ENCODE peak calls at places on chromosomes 12 and 14, in ten cellular contexts. V is neural crest cell, P is choroid plexus epithelial cell, R is OCI-LY7, B is foreskin fibroblast, F is psoas muscle, X is IMR-90, N is GM13976, I is H1, Q is activated B cell treated with CpG ODN at 0.5 μM for 24 hours. M is an unnamed sample.

GRCh38 chr12:111259231-111259630 is 109.7 kb downstream of the PHETA1 start:
- DNase-seq in V (no peak), P (no peak), R (no peak), B (no peak), F (no peak), X (no peak), N (no peak), I (no peak), Q (no peak), M (no peak)

GRCh38 chr12:1013618-1014489 is 22.8 kb downstream of the ERC1 start:
- DNase-seq in V (no peak), P (peak), R (no peak), B (peak), F (no peak), X (peak), N (no peak), I (no peak), Q (no peak), M (no peak)

GRCh38 chr14:101960225-101960624 is 4.1 kb upstream of the DYNC1H1 start:
- DNase-seq in V (peak), P (no peak), R (peak), B (no peak), F (no peak), X (no peak), N (no peak), I (no peak), Q (no peak), M (no peak)

GRCh38 chr14:20143911-20144310 is 5.3 kb downstream of the OR4N5 start:
- DNase-seq in V (no peak), P (no peak), R (no peak), B (no peak), F (no peak), X (no peak), N (no peak), I (no peak), Q (no peak), M (no peak)

GRCh38 chr12:57237952-57238853 is 8.7 kb downstream of the SHMT2 start:
- DNase-seq in V (no peak), P (no peak), R (peak), B (no peak), F (peak), X (no peak), N (peak), I (no peak), Q (peak), M (no peak)

GRCh38 chr12:123391546-123392343 is 7.8 kb downstream of the KMT5A start:
- DNase-seq in V (no peak), P (no peak), R (no peak), B (peak), F (peak), X (no peak), N (no peak), I (no peak), Q (no peak), M (no peak)

GRCh38 chr14:106346534-106347290 is 820.3 kb downstream of the TMEM121 start:
- DNase-seq in V (no peak), P (no peak), R (no peak), B (no peak), F (no peak), X (no peak), N (no peak), I (no peak), Q (no peak), M (no peak)

GRCh38 chr14:60642270-60642789 is 6.9 kb downstream of the SIX1 start:
- DNase-seq in V (no peak), P (no peak), R (no peak), B (no peak), F (peak), X (no peak), N (no peak), I (no peak), Q (no peak), M (no peak)

GRCh38 chr14:58298880-58299664 is 717 bp downstream of the ARID4A start:
- DNase-seq in V (peak), P (no peak), R (peak), B (no peak), F (peak), X (no peak), N (peak), I (no peak), Q (peak), M (no peak)

GRCh38 chr12:4539167-4539870 is 629 bp downstream of the RAD51AP1 start:
- DNase-seq in V (no peak), P (no peak), R (no peak), B (no peak), F (no peak), X (no peak), N (no peak), I (no peak), Q (no peak), M (no peak)

GRCh38 chr14:81565441-81566290 is 32.0 kb upstream of the SEL1L start:
- DNase-seq in V (peak), P (peak), R (peak), B (no peak), F (no peak), X (no peak), N (peak), I (no peak), Q (no peak), M (peak)

GRCh38 chr14:51321036-51321435 is 81.0 kb downstream of the TMX1 start:
- DNase-seq in V (no peak), P (peak), R (no peak), B (no peak), F (no peak), X (no peak), N (no peak), I (no peak), Q (no peak), M (no peak)

GRCh38 chr12:92438641-92439396 is 264.0 kb upstream of the PLEKHG7 start:
- DNase-seq in V (no peak), P (no peak), R (no peak), B (no peak), F (no peak), X (no peak), N (no peak), I (no peak), Q (no peak), M (no peak)

GRCh38 chr12:45401008-45401407 is 185.1 kb downstream of the ANO6 start:
- DNase-seq in V (no peak), P (no peak), R (no peak), B (no peak), F (no peak), X (no peak), N (no peak), I (no peak), Q (no peak), M (no peak)

GRCh38 chr12:128121424-128121823 is 145.5 kb upstream of the TMEM132C start:
- DNase-seq in V (no peak), P (no peak), R (no peak), B (no peak), F (no peak), X (no peak), N (no peak), I (no peak), Q (no peak), M (no peak)

GRCh38 chr12:92411687-92412086 is 266.0 kb upstream of the BTG1 start:
- DNase-seq in V (no peak), P (no peak), R (no peak), B (no peak), F (no peak), X (no peak), N (no peak), I (no peak), Q (no peak), M (no peak)

GRCh38 chr14:77714926-77715325 is 7.0 kb downstream of the SLIRP start:
- DNase-seq in V (no peak), P (no peak), R (no peak), B (no peak), F (no peak), X (no peak), N (no peak), I (no peak), Q (no peak), M (no peak)

GRCh38 chr12:108381793-108382436 is 42.8 kb upstream of the CMKLR1 start:
- DNase-seq in V (peak), P (peak), R (no peak), B (no peak), F (no peak), X (no peak), N (no peak), I (no peak), Q (no peak), M (no peak)

GRCh38 chr12:6321905-6322304 is 11.4 kb downstream of the PLEKHG6 start:
- DNase-seq in V (no peak), P (no peak), R (no peak), B (no peak), F (peak), X (no peak), N (no peak), I (no peak), Q (no peak), M (no peak)

GRCh38 chr12:132672678-132673077 is 14.5 kb downstream of the POLE start:
- DNase-seq in V (no peak), P (no peak), R (no peak), B (no peak), F (no peak), X (no peak), N (no peak), I (no peak), Q (no peak), M (no peak)

GRCh38 chr12:26319511-26319910 is 124.1 kb downstream of the SSPN start:
- DNase-seq in V (no peak), P (peak), R (no peak), B (peak), F (peak), X (peak), N (no peak), I (peak), Q (no peak), M (no peak)

GRCh38 chr12:40854669-40855068 is 162.4 kb downstream of the CNTN1 start:
- DNase-seq in V (no peak), P (no peak), R (no peak), B (no peak), F (no peak), X (no peak), N (no peak), I (no peak), Q (no peak), M (no peak)

GRCh38 chr12:1533602-1534304 is 60.6 kb downstream of the FBXL14 start:
- DNase-seq in V (no peak), P (peak), R (peak), B (no peak), F (no peak), X (peak), N (peak), I (no peak), Q (peak), M (no peak)

GRCh38 chr14:51828017-51828797 is 32.2 kb upstream of the GNG2 start:
- DNase-seq in V (no peak), P (peak), R (peak), B (peak), F (no peak), X (peak), N (peak), I (no peak), Q (peak), M (no peak)

GRCh38 chr12:75120202-75120774 is 89.4 kb downstream of the KCNC2 start:
- DNase-seq in V (no peak), P (no peak), R (no peak), B (no peak), F (no peak), X (no peak), N (no peak), I (no peak), Q (no peak), M (no peak)

GRCh38 chr14:93375673-93376156 is 28.7 kb downstream of the COX8C start:
- DNase-seq in V (no peak), P (no peak), R (peak), B (no peak), F (no peak), X (no peak), N (peak), I (no peak), Q (peak), M (no peak)

GRCh38 chr14:68141531-68142088 is 322.0 kb downstream of the RAD51B start:
- DNase-seq in V (no peak), P (peak), R (no peak), B (no peak), F (no peak), X (peak), N (no peak), I (no peak), Q (no peak), M (no peak)

GRCh38 chr14:44961151-44961729 is 507 bp downstream of the KLHL28 start:
- DNase-seq in V (peak), P (peak), R (peak), B (peak), F (peak), X (peak), N (peak), I (no peak), Q (peak), M (no peak)

GRCh38 chr12:120599672-120600537 is 18.7 kb upstream of the POP5 start:
- DNase-seq in V (no peak), P (no peak), R (no peak), B (no peak), F (no peak), X (no peak), N (no peak), I (no peak), Q (no peak), M (peak)

GRCh38 chr12:13562915-13563742 is 366.6 kb downstream of the EMP1 start:
- DNase-seq in V (no peak), P (no peak), R (no peak), B (no peak), F (peak), X (no peak), N (peak), I (no peak), Q (no peak), M (no peak)
- TF ChIP-seq CTCF in V (no peak), P (no peak), R (no peak), B (no peak), F (no peak), X (no peak), N (no peak), I (no peak), Q (no peak), M (no peak)

GRCh38 chr12:129193263-129193871 is 340.1 kb downstream of the GLT1D1 start:
- DNase-seq in V (peak), P (peak), R (peak), B (no peak), F (no peak), X (no peak), N (peak), I (peak), Q (no peak), M (no peak)

GRCh38 chr12:129195081-129195480 is 341.8 kb downstream of the GLT1D1 start:
- DNase-seq in V (no peak), P (no peak), R (no peak), B (no peak), F (no peak), X (no peak), N (no peak), I (no peak), Q (no peak), M (no peak)

GRCh38 chr12:129186952-129187351 is 333.7 kb downstream of the GLT1D1 start:
- DNase-seq in V (no peak), P (peak), R (peak), B (no peak), F (no peak), X (no peak), N (no peak), I (no peak), Q (no peak), M (no peak)

GRCh38 chr12:129185855-129186254 is 332.6 kb downstream of the GLT1D1 start:
- DNase-seq in V (no peak), P (peak), R (no peak), B (no peak), F (no peak), X (no peak), N (no peak), I (no peak), Q (no peak), M (no peak)

GRCh38 chr12:129190827-129191226 is 337.5 kb downstream of the GLT1D1 start:
- DNase-seq in V (no peak), P (no peak), R (no peak), B (no peak), F (no peak), X (no peak), N (no peak), I (peak), Q (no peak), M (no peak)
- TF ChIP-seq CTCF in V (peak), P (no peak), R (peak), B (no peak), F (no peak), X (no peak), N (no peak), I (peak), Q (no peak), M (no peak)

DNA sequence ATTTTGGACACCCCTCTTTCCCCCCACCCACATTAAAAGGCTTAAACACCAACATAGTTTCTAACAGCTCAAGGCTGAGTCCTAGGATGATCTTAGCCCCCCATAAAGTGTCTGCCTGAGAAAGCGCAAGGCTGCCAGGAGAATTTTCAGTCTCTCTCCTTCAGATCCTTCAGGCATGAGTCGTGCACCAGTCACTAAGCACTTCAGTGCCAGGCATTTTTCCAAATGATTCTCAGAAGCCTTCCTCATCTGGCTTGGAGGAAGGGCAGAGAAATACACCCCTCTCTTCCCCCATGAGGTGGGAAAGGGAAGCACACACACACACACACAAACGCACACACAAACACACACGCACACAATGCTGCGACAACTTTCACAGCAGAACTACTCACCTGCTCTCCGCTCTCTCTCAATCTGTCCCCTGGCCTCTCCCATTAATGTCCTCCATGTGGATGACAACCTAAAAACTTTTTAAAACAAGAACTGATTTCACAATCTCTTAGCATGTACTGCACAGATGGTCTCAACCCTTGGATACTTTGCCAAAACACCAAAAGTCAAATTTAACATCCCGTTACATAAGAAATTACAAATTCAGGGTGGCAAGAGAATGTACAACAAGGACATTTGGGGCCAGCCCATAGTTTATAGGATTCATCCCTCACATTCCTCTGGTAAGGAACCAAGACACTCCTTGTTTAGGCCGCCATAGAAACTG is 49.8 kb downstream of the CKAP4 start:
- DNase-seq in V (no peak), P (no peak), R (no peak), B (no peak), F (no peak), X (no peak), N (no peak), I (no peak), Q (no peak), M (no peak)
- TF ChIP-seq CTCF in V (no peak), P (no peak), R (no peak), B (no peak), F (no peak), X (no peak), N (no peak), I (no peak), Q (no peak), M (no peak)

GRCh38 chr14:47917344-47917954 is 242.0 kb upstream of the MDGA2 start:
- DNase-seq in V (peak), P (peak), R (peak), B (peak), F (no peak), X (peak), N (peak), I (peak), Q (no peak), M (no peak)
- TF ChIP-seq CTCF in V (peak), P (peak), R (peak), B (no peak), F (no peak), X (peak), N (peak), I (no peak), Q (no peak), M (peak)

GRCh38 chr12:42873401-42873800 is 283.9 kb upstream of the PRICKLE1 start:
- DNase-seq in V (no peak), P (no peak), R (no peak), B (no peak), F (no peak), X (peak), N (no peak), I (no peak), Q (no peak), M (no peak)
- TF ChIP-seq CTCF in V (no peak), P (no peak), R (no peak), B (no peak), F (no peak), X (no peak), N (no peak), I (no peak), Q (no peak), M (no peak)

GRCh38 chr14:86038401-86038985 is 508.5 kb downstream of the FLRT2 start:
- DNase-seq in V (peak), P (peak), R (peak), B (peak), F (no peak), X (peak), N (peak), I (peak), Q (no peak), M (no peak)
- TF ChIP-seq CTCF in V (peak), P (peak), R (peak), B (peak), F (peak), X (peak), N (peak), I (peak), Q (no peak), M (peak)

DNA sequence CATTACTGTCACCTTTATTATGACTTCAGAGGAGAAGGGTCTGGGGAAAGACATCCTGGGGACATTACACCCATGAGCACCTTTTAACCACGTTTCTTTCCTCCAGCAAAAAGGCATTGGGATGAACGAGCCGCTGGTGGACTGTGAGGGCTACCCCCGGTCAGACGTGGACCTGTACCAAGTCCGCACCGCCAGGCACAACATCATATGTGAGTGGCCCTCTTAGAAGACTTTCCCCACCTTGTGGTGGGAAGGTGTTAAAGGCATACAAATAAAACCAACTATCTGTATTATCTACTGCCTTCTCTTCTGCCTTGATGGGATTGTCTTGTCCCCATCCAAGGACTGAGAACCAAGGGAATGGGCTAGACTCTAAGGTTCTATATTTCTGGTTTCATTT is 6.0 kb downstream of the PSMD9 start:
- DNase-seq in V (no peak), P (peak), R (peak), B (no peak), F (no peak), X (peak), N (no peak), I (no peak), Q (no peak), M (no peak)
- TF ChIP-seq CTCF in V (peak), P (peak), R (peak), B (peak), F (peak), X (peak), N (no peak), I (peak), Q (no peak), M (peak)

GRCh38 chr14:74364271-74364880 is 16.1 kb downstream of the VRTN start:
- DNase-seq in V (no peak), P (no peak), R (no peak), B (no peak), F (no peak), X (no peak), N (no peak), I (no peak), Q (no peak), M (no peak)

GRCh38 chr14:74360163-74360562 is 11.9 kb downstream of the VRTN start:
- DNase-seq in V (no peak), P (no peak), R (no peak), B (no peak), F (no peak), X (no peak), N (no peak), I (no peak), Q (no peak), M (no peak)

GRCh38 chr14:74357585-74357984 is 9.3 kb downstream of the VRTN start:
- DNase-seq in V (no peak), P (no peak), R (no peak), B (no peak), F (no peak), X (no peak), N (no peak), I (no peak), Q (no peak), M (no peak)

GRCh38 chr14:74358176-74358829 is 10.0 kb downstream of the VRTN start:
- DNase-seq in V (no peak), P (no peak), R (no peak), B (no peak), F (no peak), X (no peak), N (no peak), I (no peak), Q (no peak), M (no peak)

DNA sequence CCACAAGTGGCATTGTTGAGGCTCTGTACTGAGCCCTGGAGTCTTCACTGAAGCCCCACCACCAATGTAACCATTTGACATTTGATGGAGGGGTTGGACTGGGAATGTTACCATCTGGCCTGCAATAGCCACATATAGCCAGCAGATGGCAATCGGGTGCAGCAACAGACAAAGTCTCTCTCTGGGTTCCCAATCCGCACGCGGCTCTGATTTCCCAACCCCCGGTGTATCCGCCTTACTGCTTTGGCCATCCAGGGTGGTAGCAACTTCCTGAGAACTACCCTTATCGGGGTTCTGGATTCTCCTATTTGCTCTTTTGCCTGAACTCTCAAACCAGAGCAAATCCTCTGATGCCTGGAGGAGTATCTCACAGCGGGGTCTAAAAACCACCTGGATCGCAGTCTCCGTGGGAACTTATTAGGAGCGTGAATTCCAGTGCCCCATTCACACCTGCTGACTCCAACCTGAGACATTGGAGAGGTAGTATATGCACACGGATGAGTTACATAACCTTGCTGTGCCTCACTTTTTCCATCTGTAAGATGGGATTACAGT is 14.2 kb downstream of the VRTN start:
- DNase-seq in V (peak), P (peak), R (peak), B (peak), F (peak), X (peak), N (peak), I (peak), Q (peak), M (peak)
- TF ChIP-seq CTCF in V (peak), P (peak), R (peak), B (peak), F (peak), X (peak), N (peak), I (peak), Q (peak), M (peak)

M was measured in D721Med.